ENCODE peak calls at places on chromosomes 12 and 14, in seven cellular contexts. L is H9, R is endodermal cell, K is PC-3, X is astrocyte, T is fibroblast of lung, E is SK-N-SH. A is an unnamed sample. For H3K4me1, the result is how much of the 10 kb centered on the place peaks cover.

GRCh38 chr12:57133916-57134315 is 5.6 kb downstream of the LRP1 start:
- DNase-seq in L (no peak), R (peak), K (no peak), X (no peak), T (no peak), E (no peak), A (peak)

GRCh38 chr12:92539966-92540791 is 162.6 kb upstream of the PLEKHG7 start:
- DNase-seq in L (peak), R (peak), K (no peak), X (no peak), T (no peak), E (no peak), A (peak)

GRCh38 chr12:103928736-103929050 is 1.5 kb upstream of the HSP90B1 start:
- DNase-seq in L (no peak), R (no peak), K (no peak), X (no peak), T (no peak), E (no peak), A (peak)

GRCh38 chr14:38705220-38705619 is 397.8 kb downstream of the SEC23A start:
- DNase-seq in L (no peak), R (no peak), K (no peak), X (no peak), T (no peak), E (no peak), A (no peak)

GRCh38 chr12:125137776-125138344 is 72.6 kb downstream of the AACS start:
- DNase-seq in L (no peak), R (no peak), K (no peak), X (no peak), T (no peak), E (no peak), A (no peak)

GRCh38 chr12:6200266-6201198 is at the start of gene CD9:
- DNase-seq in L (peak), R (peak), K (peak), X (no peak), T (no peak), E (peak), A (peak)

GRCh38 chr12:104281636-104282035 is 21.9 kb upstream of the EID3 start:
- DNase-seq in L (no peak), R (no peak), K (peak), X (peak), T (no peak), E (no peak), A (no peak)

GRCh38 chr12:72570601-72571000 is 298.4 kb downstream of the TRHDE start:
- DNase-seq in L (peak), R (peak), K (peak), X (no peak), T (no peak), E (peak), A (no peak)

GRCh38 chr14:68638056-68638816 is 154.6 kb downstream of the ZFP36L1 start:
- DNase-seq in L (peak), R (peak), K (no peak), X (no peak), T (peak), E (no peak), A (no peak)

GRCh38 chr12:76790564-76791552 is 26.9 kb downstream of the ZDHHC17 start:
- DNase-seq in L (no peak), R (no peak), K (peak), X (no peak), T (peak), E (peak), A (no peak)

GRCh38 chr14:24086193-24086955 is 7.7 kb upstream of the PCK2 start:
- DNase-seq in L (no peak), R (no peak), K (no peak), X (no peak), T (no peak), E (no peak), A (no peak)

GRCh38 chr14:63045612-63046320 is 508 bp upstream of the KCNH5 start:
- DNase-seq in L (peak), R (peak), K (no peak), X (peak), T (peak), E (peak), A (no peak)

GRCh38 chr12:56220611-56221232 is 1.0 kb downstream of the RNF41 start:
- DNase-seq in L (no peak), R (no peak), K (peak), X (peak), T (peak), E (no peak), A (no peak)

GRCh38 chr14:75120546-75121291 is 6.1 kb downstream of the NEK9 start:
- DNase-seq in L (no peak), R (no peak), K (peak), X (no peak), T (no peak), E (no peak), A (no peak)

GRCh38 chr12:64610660-64611429 is 550 bp downstream of the RASSF3 start:
- DNase-seq in L (peak), R (peak), K (peak), X (peak), T (peak), E (peak), A (peak)

GRCh38 chr14:101665478-101666078 is 95.9 kb upstream of the PPP2R5C start:
- DNase-seq in L (peak), R (peak), K (peak), X (peak), T (peak), E (peak), A (peak)

GRCh38 chr12:14836336-14837210 is 6.8 kb downstream of the ART4 start:
- DNase-seq in L (no peak), R (no peak), K (peak), X (peak), T (peak), E (no peak), A (no peak)
- H3K9ac ChIP-seq in L (no peak), R (no peak), K (peak), X (peak), T (no peak), E (peak), A (no peak)

DNA sequence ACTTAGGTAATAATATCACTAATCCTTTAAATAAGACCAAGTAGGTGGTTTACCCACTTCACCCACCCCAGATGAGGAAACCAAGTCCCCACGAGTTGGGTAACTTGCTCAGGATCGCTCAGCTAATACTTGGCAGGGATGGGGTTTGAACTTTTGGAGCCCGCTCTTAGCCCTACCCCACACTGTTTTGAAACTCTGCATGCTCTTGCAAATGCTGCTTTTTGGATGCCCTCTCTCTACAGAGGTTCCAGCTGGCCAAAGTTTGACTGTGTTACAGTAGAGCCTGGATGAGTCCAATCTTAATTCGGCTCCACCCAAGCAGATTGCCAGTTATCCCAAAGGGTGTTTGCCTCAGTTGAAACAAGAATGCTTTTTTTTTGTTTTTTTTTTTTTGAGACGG is 6.8 kb downstream of the PLEKHG3 start:
- DNase-seq in L (no peak), R (peak), K (no peak), X (no peak), T (no peak), E (no peak), A (no peak)
- H3K4me1 ChIP-seq in L (under half), R (under half), K (under half), X (under half), T (under half), E (under half), A (under half)

GRCh38 chr14:80055912-80056801 is 155.1 kb downstream of the DIO2 start:
- DNase-seq in L (peak), R (peak), K (peak), X (peak), T (peak), E (peak), A (peak)
- TF ChIP-seq CTCF in L (peak), R (peak), K (peak), X (peak), T (peak), E (peak), A (peak)

GRCh38 chr12:2393016-2393415 is 340.2 kb downstream of the CACNA1C start:
- DNase-seq in L (no peak), R (peak), K (no peak), X (no peak), T (no peak), E (no peak), A (no peak)

GRCh38 chr12:2390133-2390532 is 337.3 kb downstream of the CACNA1C start:
- DNase-seq in L (no peak), R (peak), K (no peak), X (no peak), T (no peak), E (no peak), A (no peak)

GRCh38 chr12:2390850-2391390 is 338.1 kb downstream of the CACNA1C start:
- DNase-seq in L (peak), R (peak), K (no peak), X (no peak), T (no peak), E (no peak), A (no peak)

GRCh38 chr12:2393996-2394395 is 341.2 kb downstream of the CACNA1C start:
- DNase-seq in L (no peak), R (no peak), K (no peak), X (peak), T (no peak), E (no peak), A (no peak)

DNA sequence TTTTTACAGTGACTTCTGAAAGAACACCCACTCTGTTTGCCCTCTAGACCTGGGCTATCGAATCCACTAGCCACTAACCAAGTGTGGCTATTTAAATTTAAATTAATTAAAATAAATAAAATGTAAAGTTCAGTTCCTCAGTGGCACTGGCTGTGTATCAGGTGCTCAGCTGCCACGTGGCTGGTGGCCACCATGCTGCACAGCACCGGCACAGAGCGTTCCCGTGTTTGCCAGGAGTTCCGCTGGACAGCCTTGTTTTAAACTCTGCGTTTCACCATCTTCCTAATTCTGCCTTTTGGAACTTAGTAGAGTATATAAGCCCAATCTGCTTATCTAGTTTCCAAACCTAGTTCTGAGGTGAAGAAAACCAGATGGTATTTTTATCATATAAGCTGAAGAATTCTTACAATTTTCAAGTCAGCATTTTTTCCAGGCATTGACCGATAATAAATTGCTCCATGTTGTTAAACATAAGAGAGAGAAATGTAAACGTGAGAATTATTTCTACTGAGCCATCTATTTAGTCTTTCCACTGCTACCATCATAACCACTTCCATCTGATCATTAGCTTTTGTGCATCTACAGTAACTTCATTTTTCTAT is 339.1 kb downstream of the CACNA1C start:
- DNase-seq in L (peak), R (peak), K (no peak), X (no peak), T (no peak), E (no peak), A (no peak)
- H3K9ac ChIP-seq in L (no peak), R (no peak), K (no peak), X (no peak), T (no peak), E (no peak), A (no peak)